ENCODE peak calls at places on chromosomes 7 and 10, in five cellular contexts. G is fibroblast of the conjunctiva; S is activated T-cell treated with anti-CD3 and anti-CD28 coated beads, Interleukin-2, amount 50 U/mL, for 4 hours; I is NAMALWA; V is RWPE1. B is an unnamed sample.

GRCh38 chr7:28178537-28178936 is 2.1 kb downstream of the JAZF1 start:
- DNase-seq in S (no peak), I (no peak), G (no peak), V (no peak), B (no peak)

GRCh38 chr7:155296006-155296787 is 1.5 kb upstream of the INSIG1 start:
- DNase-seq in I (no peak), G (no peak), V (no peak), S (no peak), B (no peak)

GRCh38 chr10:47034511-47035051 is 123.4 kb downstream of the PTPN20 start:
- DNase-seq in G (no peak), V (no peak), I (no peak), S (no peak), B (no peak)

GRCh38 chr10:72243822-72244437 is 27.9 kb upstream of the ASCC1 start:
- DNase-seq in I (peak; percentile 28), G (peak; percentile 97), V (no peak), S (no peak), B (peak; percentile 88)

GRCh38 chr7:98051118-98051744 is 55.4 kb upstream of the LMTK2 start:
- DNase-seq in V (no peak), S (peak; percentile 49), G (no peak), I (no peak), B (no peak)

GRCh38 chr10:73333202-73333601 is 25.5 kb downstream of the CFAP70 start:
- DNase-seq in V (no peak), S (no peak), G (no peak), I (no peak), B (no peak)

GRCh38 chr10:20797290-20797689 is 99.8 kb downstream of the NEBL start:
- DNase-seq in G (no peak), S (no peak), I (no peak), V (no peak), B (no peak)

GRCh38 chr10:28797904-28798371 is 120.6 kb downstream of the BAMBI start:
- DNase-seq in V (no peak), I (no peak), G (no peak), S (no peak), B (peak; percentile 24)

GRCh38 chr7:13673290-13673689 is 316.2 kb downstream of the ETV1 start:
- DNase-seq in G (no peak), I (no peak), V (no peak), S (no peak), B (no peak)

GRCh38 chr7:149616898-149617297 is 119.3 kb upstream of the ZNF746 start:
- DNase-seq in I (no peak), S (no peak), V (no peak), G (no peak), B (no peak)

GRCh38 chr7:779480-779879 is 52.4 kb upstream of the PRKAR1B start:
- DNase-seq in V (no peak), I (no peak), S (no peak), G (no peak), B (no peak)

GRCh38 chr10:97648557-97649404 is 8.3 kb downstream of the PI4K2A start:
- DNase-seq in S (no peak), I (peak; percentile 24), V (peak; percentile 89), G (peak; percentile 68), B (peak; percentile 87)

GRCh38 chr10:124693396-124693795 is 50.8 kb downstream of the FAM53B start:
- DNase-seq in S (no peak), I (no peak), G (no peak), V (no peak), B (peak; percentile 67)

GRCh38 chr10:77609781-77610272 is 27.8 kb downstream of the KCNMA1 start:
- DNase-seq in I (no peak), V (no peak), S (no peak), G (no peak), B (peak; percentile 19)

GRCh38 chr10:3801558-3802192 is 16.7 kb upstream of the KLF6 start:
- DNase-seq in V (no peak), G (no peak), I (no peak), S (no peak), B (no peak)

GRCh38 chr10:60331886-60332285 is 57.8 kb downstream of the ANK3 start:
- DNase-seq in V (no peak), S (no peak), G (no peak), I (no peak), B (no peak)

GRCh38 chr10:116211682-116212081 is 61.3 kb downstream of the GFRA1 start:
- DNase-seq in V (no peak), S (no peak), G (peak; percentile 10), I (no peak), B (no peak)

GRCh38 chr10:7544203-7544602 is 122.6 kb downstream of the ITIH5 start:
- DNase-seq in I (no peak), G (no peak), V (no peak), S (no peak), B (no peak)

GRCh38 chr10:73591935-73592699 is 975 bp upstream of the USP54 start:
- DNase-seq in V (peak; percentile 46), G (no peak), S (no peak), I (peak; percentile 46), B (peak; percentile 89)

GRCh38 chr7:43725251-43725650 is 4.1 kb downstream of the COA1 start:
- DNase-seq in V (no peak), S (no peak), G (peak; percentile 12), I (no peak), B (no peak)

GRCh38 chr7:72467237-72467636 is 55.1 kb upstream of the CALN1 start:
- DNase-seq in S (no peak), I (no peak), G (no peak), V (no peak), B (no peak)

GRCh38 chr10:110081914-110082313 is 74.1 kb downstream of the ADD3 start:
- DNase-seq in S (no peak), G (no peak), I (no peak), V (peak; percentile 26), B (peak; percentile 42)